ENCODE peak calls at places on chromosomes 13 and 19, in five cellular contexts. One of them, this sample, is unnamed.

GRCh38 chr13:32200741-32201140 is 114.4 kb downstream of the ZAR1L start:
- DNase-seq in fibroblast of lung: no peak
- DNase-seq in CD8-positive, alpha-beta T cell: no peak
- DNase-seq in heart right ventricle: no peak
- DNase-seq in GM23248: no peak
- DNase-seq in this sample: no peak

GRCh38 chr19:43407416-43408005 is 7.2 kb upstream of the TEX101 start:
- DNase-seq in fibroblast of lung: no peak
- DNase-seq in CD8-positive, alpha-beta T cell: no peak
- DNase-seq in heart right ventricle: no peak
- DNase-seq in GM23248: no peak
- DNase-seq in this sample: no peak

GRCh38 chr13:32530841-32531253 is 7.7 kb downstream of the N4BP2L2 start:
- DNase-seq in fibroblast of lung: peak; percentile 87
- DNase-seq in CD8-positive, alpha-beta T cell: no peak
- DNase-seq in heart right ventricle: no peak
- DNase-seq in GM23248: peak; percentile 67
- DNase-seq in this sample: no peak

GRCh38 chr13:42970824-42971669 is 21.0 kb downstream of the EPSTI1 start:
- DNase-seq in fibroblast of lung: peak; percentile 51
- DNase-seq in CD8-positive, alpha-beta T cell: no peak
- DNase-seq in heart right ventricle: no peak
- DNase-seq in GM23248: peak; percentile 66
- DNase-seq in this sample: peak; percentile 19

GRCh38 chr13:55432814-55433213 is 1707.9 kb upstream of the PRR20A start:
- DNase-seq in fibroblast of lung: no peak
- DNase-seq in CD8-positive, alpha-beta T cell: no peak
- DNase-seq in heart right ventricle: no peak
- DNase-seq in GM23248: no peak
- DNase-seq in this sample: no peak

GRCh38 chr13:78176880-78177279 is 258.2 kb upstream of the EDNRB start:
- DNase-seq in fibroblast of lung: no peak
- DNase-seq in CD8-positive, alpha-beta T cell: no peak
- DNase-seq in heart right ventricle: no peak
- DNase-seq in GM23248: no peak
- DNase-seq in this sample: no peak

GRCh38 chr13:75101997-75102720 is 379.8 kb downstream of the TBC1D4 start:
- DNase-seq in fibroblast of lung: peak; percentile 25
- DNase-seq in CD8-positive, alpha-beta T cell: no peak
- DNase-seq in heart right ventricle: no peak
- DNase-seq in GM23248: peak; percentile 22
- DNase-seq in this sample: no peak

GRCh38 chr13:73075546-73075945 is 16.7 kb downstream of the KLF5 start:
- DNase-seq in fibroblast of lung: no peak
- DNase-seq in CD8-positive, alpha-beta T cell: no peak
- DNase-seq in heart right ventricle: no peak
- DNase-seq in GM23248: no peak
- DNase-seq in this sample: no peak

GRCh38 chr19:47446534-47447469 is 24.9 kb downstream of the SLC8A2 start:
- DNase-seq in fibroblast of lung: no peak
- DNase-seq in CD8-positive, alpha-beta T cell: no peak
- DNase-seq in heart right ventricle: no peak
- DNase-seq in GM23248: peak; percentile 21
- DNase-seq in this sample: no peak

GRCh38 chr13:77190349-77190748 is 136.5 kb downstream of the MYCBP2 start:
- DNase-seq in fibroblast of lung: no peak
- DNase-seq in CD8-positive, alpha-beta T cell: no peak
- DNase-seq in heart right ventricle: no peak
- DNase-seq in GM23248: no peak
- DNase-seq in this sample: no peak

GRCh38 chr19:9165256-9165655 is 13.5 kb upstream of the OR7D2 start:
- DNase-seq in fibroblast of lung: no peak
- DNase-seq in CD8-positive, alpha-beta T cell: no peak
- DNase-seq in heart right ventricle: no peak
- DNase-seq in GM23248: peak; percentile 10
- DNase-seq in this sample: no peak

GRCh38 chr13:70523622-70524021 is 415.4 kb upstream of the KLHL1 start:
- DNase-seq in fibroblast of lung: peak; percentile 1
- DNase-seq in CD8-positive, alpha-beta T cell: no peak
- DNase-seq in heart right ventricle: no peak
- DNase-seq in GM23248: no peak
- DNase-seq in this sample: no peak

GRCh38 chr13:51861728-51862300 is at the start of gene CCDC70:
- DNase-seq in fibroblast of lung: peak; percentile 8
- DNase-seq in CD8-positive, alpha-beta T cell: no peak
- DNase-seq in heart right ventricle: no peak
- DNase-seq in GM23248: peak; percentile 10
- DNase-seq in this sample: no peak

GRCh38 chr13:73702419-73703071 is 431.7 kb downstream of the KLF12 start:
- DNase-seq in fibroblast of lung: no peak
- DNase-seq in CD8-positive, alpha-beta T cell: no peak
- DNase-seq in heart right ventricle: no peak
- DNase-seq in GM23248: no peak
- DNase-seq in this sample: peak; percentile 23

GRCh38 chr19:20365146-20365545 is 198.1 kb downstream of the ZNF486 start:
- DNase-seq in fibroblast of lung: no peak
- DNase-seq in CD8-positive, alpha-beta T cell: no peak
- DNase-seq in heart right ventricle: no peak
- DNase-seq in GM23248: no peak
- DNase-seq in this sample: no peak

GRCh38 chr13:83183439-83184149 is 698.7 kb downstream of the SLITRK1 start:
- DNase-seq in fibroblast of lung: no peak
- DNase-seq in CD8-positive, alpha-beta T cell: no peak
- DNase-seq in heart right ventricle: no peak
- DNase-seq in GM23248: no peak
- DNase-seq in this sample: no peak

GRCh38 chr13:99258210-99258860 is at the start of gene GPR18:
- DNase-seq in fibroblast of lung: peak; percentile 12
- DNase-seq in CD8-positive, alpha-beta T cell: no peak
- DNase-seq in heart right ventricle: no peak
- DNase-seq in GM23248: no peak
- DNase-seq in this sample: no peak

GRCh38 chr13:61149333-61149730 is 266.3 kb downstream of the PCDH20 start:
- DNase-seq in fibroblast of lung: no peak
- DNase-seq in CD8-positive, alpha-beta T cell: no peak
- DNase-seq in heart right ventricle: no peak
- DNase-seq in GM23248: no peak
- DNase-seq in this sample: no peak

GRCh38 chr13:61148691-61149332 is 266.8 kb downstream of the PCDH20 start:
- DNase-seq in fibroblast of lung: no peak
- DNase-seq in CD8-positive, alpha-beta T cell: no peak
- DNase-seq in heart right ventricle: no peak
- DNase-seq in GM23248: no peak
- DNase-seq in this sample: no peak

GRCh38 chr13:61146571-61146970 is 269.1 kb downstream of the PCDH20 start:
- DNase-seq in fibroblast of lung: no peak
- DNase-seq in CD8-positive, alpha-beta T cell: no peak
- DNase-seq in heart right ventricle: no peak
- DNase-seq in GM23248: no peak
- DNase-seq in this sample: no peak

GRCh38 chr13:61146158-61146557 is 269.5 kb downstream of the PCDH20 start:
- DNase-seq in fibroblast of lung: no peak
- DNase-seq in CD8-positive, alpha-beta T cell: no peak
- DNase-seq in heart right ventricle: no peak
- DNase-seq in GM23248: no peak
- DNase-seq in this sample: no peak

GRCh38 chr13:61148211-61148610 is 267.4 kb downstream of the PCDH20 start:
- DNase-seq in fibroblast of lung: no peak
- DNase-seq in CD8-positive, alpha-beta T cell: no peak
- DNase-seq in heart right ventricle: no peak
- DNase-seq in GM23248: no peak
- DNase-seq in this sample: no peak
- H3K27ac ChIP-seq in fibroblast of lung: no peak overlapping the region
- H3K27ac ChIP-seq in CD8-positive, alpha-beta T cell: no peak overlapping the region
- H3K27ac ChIP-seq in heart right ventricle: no peak overlapping the region
- H3K27ac ChIP-seq in GM23248: no peak overlapping the region
- H3K27ac ChIP-seq in this sample: no peak overlapping the region

GRCh38 chr19:4649392-4650094 is 10.2 kb downstream of the TNFAIP8L1 start:
- DNase-seq in fibroblast of lung: no peak
- DNase-seq in CD8-positive, alpha-beta T cell: no peak
- DNase-seq in heart right ventricle: no peak
- DNase-seq in GM23248: no peak
- DNase-seq in this sample: no peak
- H3K27ac ChIP-seq in fibroblast of lung: no peak overlapping the region
- H3K27ac ChIP-seq in CD8-positive, alpha-beta T cell: no peak overlapping the region
- H3K27ac ChIP-seq in heart right ventricle: peak overlapping the region; percentile 71
- H3K27ac ChIP-seq in GM23248: no peak overlapping the region
- H3K27ac ChIP-seq in this sample: no peak overlapping the region

DNA sequence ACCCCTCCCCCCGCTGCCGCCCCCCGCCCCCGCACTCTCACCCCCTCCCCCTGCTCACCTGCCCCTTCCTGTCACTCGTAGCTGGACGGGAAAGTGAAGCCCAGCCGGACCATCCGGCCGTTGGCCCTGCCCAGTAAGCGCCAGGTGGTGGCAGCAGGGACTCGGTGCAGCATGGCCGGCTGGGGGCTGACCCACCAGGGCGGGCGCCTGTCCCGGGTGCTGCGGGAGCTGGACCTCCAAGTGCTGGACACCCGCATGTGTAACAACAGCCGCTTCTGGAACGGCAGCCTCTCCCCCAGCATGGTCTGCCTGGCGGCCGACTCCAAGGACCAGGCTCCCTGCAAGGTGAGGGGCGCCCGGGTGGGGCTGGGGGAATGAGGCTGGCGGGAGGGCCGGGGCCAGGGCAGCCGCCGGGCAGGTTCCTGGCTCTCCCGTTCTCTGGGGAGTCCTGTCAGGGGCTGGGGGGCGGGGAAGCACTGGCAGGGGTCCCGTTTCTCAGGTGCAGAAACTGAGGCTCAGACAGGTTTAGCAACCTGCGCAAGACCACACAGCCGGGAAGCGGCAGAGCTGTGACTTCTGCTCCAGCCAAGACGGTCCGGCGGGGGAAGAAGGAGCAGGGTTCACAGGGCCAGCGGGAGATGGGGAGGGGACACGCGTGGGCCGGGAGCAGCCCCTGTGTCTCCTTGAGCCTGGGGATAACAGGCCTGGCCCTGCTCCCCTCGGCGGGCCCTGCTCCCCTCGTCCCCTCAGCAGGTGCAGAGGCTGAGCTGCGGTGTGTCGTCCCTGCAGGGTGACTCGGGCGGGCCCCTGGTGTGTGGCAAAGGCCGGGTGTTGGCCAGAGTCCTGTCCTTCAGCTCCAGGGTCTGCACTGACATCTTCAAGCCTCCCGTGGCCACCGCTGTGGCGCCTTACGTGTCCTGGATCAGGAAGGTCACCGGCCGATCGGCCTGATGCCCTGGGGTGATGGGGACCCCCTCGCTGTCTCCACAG is 5.3 kb downstream of the GZMM start:
- DNase-seq in fibroblast of lung: no peak
- DNase-seq in CD8-positive, alpha-beta T cell: no peak
- DNase-seq in heart right ventricle: no peak
- DNase-seq in GM23248: no peak
- DNase-seq in this sample: no peak
- H3K27ac ChIP-seq in fibroblast of lung: no peak overlapping the region
- H3K27ac ChIP-seq in CD8-positive, alpha-beta T cell: no peak overlapping the region
- H3K27ac ChIP-seq in heart right ventricle: no peak overlapping the region
- H3K27ac ChIP-seq in GM23248: no peak overlapping the region
- H3K27ac ChIP-seq in this sample: no peak overlapping the region

GRCh38 chr19:16462757-16463250 is 9.0 kb downstream of the EPS15L1 start:
- DNase-seq in fibroblast of lung: no peak
- DNase-seq in CD8-positive, alpha-beta T cell: no peak
- DNase-seq in heart right ventricle: no peak
- DNase-seq in GM23248: peak; percentile 68
- DNase-seq in this sample: no peak

GRCh38 chr19:16463991-16464575 is 7.7 kb downstream of the EPS15L1 start:
- DNase-seq in fibroblast of lung: no peak
- DNase-seq in CD8-positive, alpha-beta T cell: no peak
- DNase-seq in heart right ventricle: no peak
- DNase-seq in GM23248: no peak
- DNase-seq in this sample: no peak

GRCh38 chr19:16465239-16465638 is 6.5 kb downstream of the EPS15L1 start:
- DNase-seq in fibroblast of lung: no peak
- DNase-seq in CD8-positive, alpha-beta T cell: no peak
- DNase-seq in heart right ventricle: no peak
- DNase-seq in GM23248: no peak
- DNase-seq in this sample: no peak

GRCh38 chr19:16461630-16462051 is 10.1 kb downstream of the EPS15L1 start:
- DNase-seq in fibroblast of lung: no peak
- DNase-seq in CD8-positive, alpha-beta T cell: no peak
- DNase-seq in heart right ventricle: peak; percentile 74
- DNase-seq in GM23248: no peak
- DNase-seq in this sample: no peak

GRCh38 chr19:16463341-16463990 is 8.3 kb downstream of the EPS15L1 start:
- DNase-seq in fibroblast of lung: no peak
- DNase-seq in CD8-positive, alpha-beta T cell: no peak
- DNase-seq in heart right ventricle: no peak
- DNase-seq in GM23248: no peak
- DNase-seq in this sample: no peak
- H3K27ac ChIP-seq in fibroblast of lung: no peak overlapping the region
- H3K27ac ChIP-seq in CD8-positive, alpha-beta T cell: no peak overlapping the region
- H3K27ac ChIP-seq in heart right ventricle: peak overlapping the region; percentile 90
- H3K27ac ChIP-seq in GM23248: no peak overlapping the region
- H3K27ac ChIP-seq in this sample: no peak overlapping the region

DNA sequence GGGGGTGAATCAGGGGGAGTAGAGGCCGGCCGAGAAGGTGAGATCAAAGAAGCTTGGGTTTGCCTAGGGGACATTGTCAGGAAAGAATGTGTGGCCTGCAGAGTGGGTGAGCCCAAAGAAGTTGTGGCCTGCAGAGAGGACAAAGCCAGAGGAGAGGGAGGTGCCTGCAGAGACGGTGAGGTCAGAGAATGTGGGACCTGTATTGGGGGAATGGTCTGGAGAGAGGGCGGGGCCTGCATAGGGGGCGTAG is 3.0 kb downstream of the PRR36 start:
- DNase-seq in fibroblast of lung: no peak
- DNase-seq in CD8-positive, alpha-beta T cell: no peak
- DNase-seq in heart right ventricle: no peak
- DNase-seq in GM23248: no peak
- DNase-seq in this sample: no peak
- H3K27ac ChIP-seq in fibroblast of lung: no peak overlapping the region
- H3K27ac ChIP-seq in CD8-positive, alpha-beta T cell: no peak overlapping the region
- H3K27ac ChIP-seq in heart right ventricle: no peak overlapping the region
- H3K27ac ChIP-seq in GM23248: no peak overlapping the region
- H3K27ac ChIP-seq in this sample: no peak overlapping the region

GRCh38 chr19:35314031-35314430 is 15.0 kb upstream of the CD22 start:
- DNase-seq in fibroblast of lung: no peak
- DNase-seq in CD8-positive, alpha-beta T cell: no peak
- DNase-seq in heart right ventricle: no peak
- DNase-seq in GM23248: no peak
- DNase-seq in this sample: no peak
- H3K27ac ChIP-seq in fibroblast of lung: no peak overlapping the region
- H3K27ac ChIP-seq in CD8-positive, alpha-beta T cell: no peak overlapping the region
- H3K27ac ChIP-seq in heart right ventricle: no peak overlapping the region
- H3K27ac ChIP-seq in GM23248: no peak overlapping the region
- H3K27ac ChIP-seq in this sample: no peak overlapping the region

GRCh38 chr19:13031917-13032623 is 36.8 kb downstream of the NFIX start:
- DNase-seq in fibroblast of lung: peak; percentile 78
- DNase-seq in CD8-positive, alpha-beta T cell: no peak
- DNase-seq in heart right ventricle: no peak
- DNase-seq in GM23248: peak; percentile 85
- DNase-seq in this sample: no peak
- H3K27ac ChIP-seq in fibroblast of lung: peak overlapping the region; percentile 73
- H3K27ac ChIP-seq in CD8-positive, alpha-beta T cell: no peak overlapping the region
- H3K27ac ChIP-seq in heart right ventricle: peak overlapping the region; percentile 79
- H3K27ac ChIP-seq in GM23248: peak overlapping the region; percentile 94
- H3K27ac ChIP-seq in this sample: no peak overlapping the region

DNA sequence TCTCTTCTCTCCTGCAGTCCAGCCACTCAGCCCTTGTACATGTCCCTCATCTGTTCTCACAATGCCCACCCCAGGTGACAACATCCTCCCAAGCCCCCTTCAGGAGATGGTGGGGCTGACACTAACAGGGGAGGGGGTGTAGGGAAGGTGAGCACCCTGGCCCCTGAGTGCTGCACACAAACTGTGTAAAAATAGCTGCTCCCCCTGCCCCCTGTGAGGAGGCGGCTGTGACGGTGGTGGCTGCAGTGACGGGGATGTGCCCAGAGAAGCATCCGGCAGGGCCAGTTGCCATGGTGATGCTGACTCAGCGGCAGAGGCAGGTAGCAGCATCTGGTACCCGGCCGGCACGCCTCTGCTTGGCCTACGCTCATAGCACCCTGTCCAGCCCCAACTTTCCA is 13.0 kb upstream of the JUND start:
- DNase-seq in fibroblast of lung: no peak
- DNase-seq in CD8-positive, alpha-beta T cell: peak; percentile 88
- DNase-seq in heart right ventricle: no peak
- DNase-seq in GM23248: no peak
- DNase-seq in this sample: peak; percentile 92
- H3K27ac ChIP-seq in fibroblast of lung: no peak overlapping the region
- H3K27ac ChIP-seq in CD8-positive, alpha-beta T cell: peak overlapping the region; percentile 93
- H3K27ac ChIP-seq in heart right ventricle: peak overlapping the region; percentile 94
- H3K27ac ChIP-seq in GM23248: no peak overlapping the region
- H3K27ac ChIP-seq in this sample: peak overlapping the region; percentile 37

This sample was measured in CD4-positive, alpha-beta T cell.